ENCODE peak calls at places on chromosomes 12 and 14, in six cellular contexts. One of them, this sample, is unnamed.

GRCh38 chr12:52585951-52586350 is 12.3 kb upstream of the KRT74 start:
- DNase-seq in neural progenitor cell: no peak
- DNase-seq in HCT116: no peak
- DNase-seq in OCI-LY7: no peak
- DNase-seq in GM23248: no peak
- DNase-seq in hepatocyte: no peak
- DNase-seq in this sample: no peak

GRCh38 chr12:100699209-100699608 is 95.4 kb upstream of the ANO4 start:
- DNase-seq in neural progenitor cell: no peak
- DNase-seq in HCT116: no peak
- DNase-seq in OCI-LY7: peak
- DNase-seq in GM23248: no peak
- DNase-seq in hepatocyte: no peak
- DNase-seq in this sample: no peak

GRCh38 chr12:22276846-22277245 is 57.7 kb downstream of the ST8SIA1 start:
- DNase-seq in neural progenitor cell: no peak
- DNase-seq in HCT116: no peak
- DNase-seq in OCI-LY7: no peak
- DNase-seq in GM23248: no peak
- DNase-seq in hepatocyte: no peak
- DNase-seq in this sample: no peak

GRCh38 chr14:48331421-48331820 is 656.0 kb upstream of the MDGA2 start:
- DNase-seq in neural progenitor cell: no peak
- DNase-seq in HCT116: no peak
- DNase-seq in OCI-LY7: no peak
- DNase-seq in GM23248: no peak
- DNase-seq in hepatocyte: no peak
- DNase-seq in this sample: peak

GRCh38 chr12:2959194-2959507 is at the start of gene TEAD4:
- DNase-seq in neural progenitor cell: peak
- DNase-seq in HCT116: peak
- DNase-seq in OCI-LY7: no peak
- DNase-seq in GM23248: peak
- DNase-seq in hepatocyte: peak
- DNase-seq in this sample: peak

GRCh38 chr14:99603471-99603933 is 505 bp downstream of the CCDC85C start:
- DNase-seq in neural progenitor cell: peak
- DNase-seq in HCT116: no peak
- DNase-seq in OCI-LY7: peak
- DNase-seq in GM23248: peak
- DNase-seq in hepatocyte: peak
- DNase-seq in this sample: peak

GRCh38 chr14:32329146-32329545 is at the start of gene AKAP6:
- DNase-seq in neural progenitor cell: peak
- DNase-seq in HCT116: no peak
- DNase-seq in OCI-LY7: no peak
- DNase-seq in GM23248: peak
- DNase-seq in hepatocyte: no peak
- DNase-seq in this sample: no peak

GRCh38 chr14:51020024-51020710 is 74.7 kb downstream of the TRIM9 start:
- DNase-seq in neural progenitor cell: no peak
- DNase-seq in HCT116: no peak
- DNase-seq in OCI-LY7: no peak
- DNase-seq in GM23248: no peak
- DNase-seq in hepatocyte: no peak
- DNase-seq in this sample: no peak

GRCh38 chr12:28424965-28425364 is 234.7 kb downstream of the CCDC91 start:
- DNase-seq in neural progenitor cell: peak
- DNase-seq in HCT116: no peak
- DNase-seq in OCI-LY7: no peak
- DNase-seq in GM23248: no peak
- DNase-seq in hepatocyte: peak
- DNase-seq in this sample: no peak

GRCh38 chr12:112854344-112854743 is 52.4 kb upstream of the OAS1 start:
- DNase-seq in neural progenitor cell: no peak
- DNase-seq in HCT116: no peak
- DNase-seq in OCI-LY7: no peak
- DNase-seq in GM23248: no peak
- DNase-seq in hepatocyte: no peak
- DNase-seq in this sample: no peak

GRCh38 chr14:104355101-104355691 is 216.8 kb downstream of the KIF26A start:
- DNase-seq in neural progenitor cell: no peak
- DNase-seq in HCT116: no peak
- DNase-seq in OCI-LY7: no peak
- DNase-seq in GM23248: no peak
- DNase-seq in hepatocyte: no peak
- DNase-seq in this sample: no peak

GRCh38 chr12:131929530-131930456 is 717 bp downstream of the PUS1 start:
- DNase-seq in neural progenitor cell: peak
- DNase-seq in HCT116: no peak
- DNase-seq in OCI-LY7: peak
- DNase-seq in GM23248: peak
- DNase-seq in hepatocyte: peak
- DNase-seq in this sample: peak

GRCh38 chr12:97758586-97758985 is 296.0 kb downstream of the RMST start:
- DNase-seq in neural progenitor cell: no peak
- DNase-seq in HCT116: no peak
- DNase-seq in OCI-LY7: no peak
- DNase-seq in GM23248: no peak
- DNase-seq in hepatocyte: no peak
- DNase-seq in this sample: no peak

GRCh38 chr12:131831021-131831571 is 2.9 kb downstream of the MMP17 start:
- DNase-seq in neural progenitor cell: no peak
- DNase-seq in HCT116: no peak
- DNase-seq in OCI-LY7: no peak
- DNase-seq in GM23248: peak
- DNase-seq in hepatocyte: peak
- DNase-seq in this sample: peak

GRCh38 chr12:131065801-131066200 is 112.1 kb downstream of the ADGRD1 start:
- DNase-seq in neural progenitor cell: no peak
- DNase-seq in HCT116: no peak
- DNase-seq in OCI-LY7: no peak
- DNase-seq in GM23248: no peak
- DNase-seq in hepatocyte: no peak
- DNase-seq in this sample: no peak

GRCh38 chr12:51890511-51891171 is 2.7 kb downstream of the ANKRD33 start:
- DNase-seq in neural progenitor cell: no peak
- DNase-seq in HCT116: no peak
- DNase-seq in OCI-LY7: no peak
- DNase-seq in GM23248: no peak
- DNase-seq in hepatocyte: no peak
- DNase-seq in this sample: no peak

GRCh38 chr14:74627071-74627470 is 15.0 kb upstream of the LTBP2 start:
- DNase-seq in neural progenitor cell: no peak
- DNase-seq in HCT116: no peak
- DNase-seq in OCI-LY7: no peak
- DNase-seq in GM23248: no peak
- DNase-seq in hepatocyte: no peak
- DNase-seq in this sample: no peak

GRCh38 chr12:65334534-65334933 is 56.1 kb downstream of the MSRB3 start:
- DNase-seq in neural progenitor cell: no peak
- DNase-seq in HCT116: no peak
- DNase-seq in OCI-LY7: no peak
- DNase-seq in GM23248: peak
- DNase-seq in hepatocyte: no peak
- DNase-seq in this sample: no peak

GRCh38 chr12:117809509-117809908 is 159.3 kb downstream of the KSR2 start:
- DNase-seq in neural progenitor cell: no peak
- DNase-seq in HCT116: no peak
- DNase-seq in OCI-LY7: no peak
- DNase-seq in GM23248: no peak
- DNase-seq in hepatocyte: no peak
- DNase-seq in this sample: no peak

GRCh38 chr12:84375472-84375871 is 537.1 kb downstream of the SLC6A15 start:
- DNase-seq in neural progenitor cell: no peak
- DNase-seq in HCT116: no peak
- DNase-seq in OCI-LY7: no peak
- DNase-seq in GM23248: peak
- DNase-seq in hepatocyte: no peak
- DNase-seq in this sample: peak

GRCh38 chr12:84376320-84376719 is 536.3 kb downstream of the SLC6A15 start:
- DNase-seq in neural progenitor cell: no peak
- DNase-seq in HCT116: no peak
- DNase-seq in OCI-LY7: no peak
- DNase-seq in GM23248: no peak
- DNase-seq in hepatocyte: no peak
- DNase-seq in this sample: no peak
- TF ChIP-seq EZH2phosphoT487 in neural progenitor cell: no peak
- TF ChIP-seq EZH2phosphoT487 in HCT116: no peak
- TF ChIP-seq EZH2phosphoT487 in OCI-LY7: no peak
- TF ChIP-seq EZH2phosphoT487 in GM23248: no peak
- TF ChIP-seq EZH2phosphoT487 in hepatocyte: no peak
- TF ChIP-seq EZH2phosphoT487 in this sample: no peak

GRCh38 chr12:67701121-67701520 is 52.6 kb downstream of the DYRK2 start:
- DNase-seq in neural progenitor cell: no peak
- DNase-seq in HCT116: no peak
- DNase-seq in OCI-LY7: no peak
- DNase-seq in GM23248: peak
- DNase-seq in hepatocyte: no peak
- DNase-seq in this sample: peak

GRCh38 chr12:67697981-67698380 is 49.4 kb downstream of the DYRK2 start:
- DNase-seq in neural progenitor cell: no peak
- DNase-seq in HCT116: no peak
- DNase-seq in OCI-LY7: no peak
- DNase-seq in GM23248: peak
- DNase-seq in hepatocyte: no peak
- DNase-seq in this sample: no peak

GRCh38 chr12:67697443-67697842 is 48.9 kb downstream of the DYRK2 start:
- DNase-seq in neural progenitor cell: no peak
- DNase-seq in HCT116: no peak
- DNase-seq in OCI-LY7: no peak
- DNase-seq in GM23248: peak
- DNase-seq in hepatocyte: no peak
- DNase-seq in this sample: peak

GRCh38 chr12:67695974-67696373 is 47.4 kb downstream of the DYRK2 start:
- DNase-seq in neural progenitor cell: no peak
- DNase-seq in HCT116: no peak
- DNase-seq in OCI-LY7: no peak
- DNase-seq in GM23248: no peak
- DNase-seq in hepatocyte: no peak
- DNase-seq in this sample: no peak

GRCh38 chr12:67698711-67699603 is 50.4 kb downstream of the DYRK2 start:
- DNase-seq in neural progenitor cell: no peak
- DNase-seq in HCT116: no peak
- DNase-seq in OCI-LY7: peak
- DNase-seq in GM23248: peak
- DNase-seq in hepatocyte: no peak
- DNase-seq in this sample: peak
- TF ChIP-seq EZH2phosphoT487 in neural progenitor cell: no peak
- TF ChIP-seq EZH2phosphoT487 in HCT116: no peak
- TF ChIP-seq EZH2phosphoT487 in OCI-LY7: no peak
- TF ChIP-seq EZH2phosphoT487 in GM23248: no peak
- TF ChIP-seq EZH2phosphoT487 in hepatocyte: no peak
- TF ChIP-seq EZH2phosphoT487 in this sample: no peak

GRCh38 chr14:91229743-91230200 is 14.7 kb downstream of the GPR68 start:
- DNase-seq in neural progenitor cell: no peak
- DNase-seq in HCT116: no peak
- DNase-seq in OCI-LY7: peak
- DNase-seq in GM23248: peak
- DNase-seq in hepatocyte: no peak
- DNase-seq in this sample: peak

GRCh38 chr14:91229005-91229382 is 15.5 kb downstream of the GPR68 start:
- DNase-seq in neural progenitor cell: no peak
- DNase-seq in HCT116: no peak
- DNase-seq in OCI-LY7: no peak
- DNase-seq in GM23248: no peak
- DNase-seq in hepatocyte: no peak
- DNase-seq in this sample: no peak

GRCh38 chr14:91232052-91232451 is 12.5 kb downstream of the GPR68 start:
- DNase-seq in neural progenitor cell: no peak
- DNase-seq in HCT116: no peak
- DNase-seq in OCI-LY7: no peak
- DNase-seq in GM23248: no peak
- DNase-seq in hepatocyte: no peak
- DNase-seq in this sample: no peak

GRCh38 chr14:91231446-91231845 is 13.1 kb downstream of the GPR68 start:
- DNase-seq in neural progenitor cell: no peak
- DNase-seq in HCT116: no peak
- DNase-seq in OCI-LY7: no peak
- DNase-seq in GM23248: peak
- DNase-seq in hepatocyte: no peak
- DNase-seq in this sample: no peak

GRCh38 chr14:91230363-91231035 is 14.0 kb downstream of the GPR68 start:
- DNase-seq in neural progenitor cell: no peak
- DNase-seq in HCT116: no peak
- DNase-seq in OCI-LY7: no peak
- DNase-seq in GM23248: peak
- DNase-seq in hepatocyte: no peak
- DNase-seq in this sample: peak
- TF ChIP-seq EZH2phosphoT487 in neural progenitor cell: no peak
- TF ChIP-seq EZH2phosphoT487 in HCT116: no peak
- TF ChIP-seq EZH2phosphoT487 in OCI-LY7: no peak
- TF ChIP-seq EZH2phosphoT487 in GM23248: no peak
- TF ChIP-seq EZH2phosphoT487 in hepatocyte: no peak
- TF ChIP-seq EZH2phosphoT487 in this sample: no peak

GRCh38 chr12:104285740-104286537 is 17.6 kb upstream of the EID3 start:
- DNase-seq in neural progenitor cell: no peak
- DNase-seq in HCT116: peak
- DNase-seq in OCI-LY7: peak
- DNase-seq in GM23248: no peak
- DNase-seq in hepatocyte: peak
- DNase-seq in this sample: peak

GRCh38 chr12:104290320-104290719 is 13.2 kb upstream of the EID3 start:
- DNase-seq in neural progenitor cell: no peak
- DNase-seq in HCT116: no peak
- DNase-seq in OCI-LY7: no peak
- DNase-seq in GM23248: no peak
- DNase-seq in hepatocyte: no peak
- DNase-seq in this sample: peak

GRCh38 chr12:104290855-104291254 is 12.7 kb upstream of the EID3 start:
- DNase-seq in neural progenitor cell: no peak
- DNase-seq in HCT116: no peak
- DNase-seq in OCI-LY7: no peak
- DNase-seq in GM23248: no peak
- DNase-seq in hepatocyte: no peak
- DNase-seq in this sample: peak

GRCh38 chr12:104286538-104287482 is 16.7 kb upstream of the EID3 start:
- DNase-seq in neural progenitor cell: peak
- DNase-seq in HCT116: peak
- DNase-seq in OCI-LY7: peak
- DNase-seq in GM23248: peak
- DNase-seq in hepatocyte: peak
- DNase-seq in this sample: peak

DNA sequence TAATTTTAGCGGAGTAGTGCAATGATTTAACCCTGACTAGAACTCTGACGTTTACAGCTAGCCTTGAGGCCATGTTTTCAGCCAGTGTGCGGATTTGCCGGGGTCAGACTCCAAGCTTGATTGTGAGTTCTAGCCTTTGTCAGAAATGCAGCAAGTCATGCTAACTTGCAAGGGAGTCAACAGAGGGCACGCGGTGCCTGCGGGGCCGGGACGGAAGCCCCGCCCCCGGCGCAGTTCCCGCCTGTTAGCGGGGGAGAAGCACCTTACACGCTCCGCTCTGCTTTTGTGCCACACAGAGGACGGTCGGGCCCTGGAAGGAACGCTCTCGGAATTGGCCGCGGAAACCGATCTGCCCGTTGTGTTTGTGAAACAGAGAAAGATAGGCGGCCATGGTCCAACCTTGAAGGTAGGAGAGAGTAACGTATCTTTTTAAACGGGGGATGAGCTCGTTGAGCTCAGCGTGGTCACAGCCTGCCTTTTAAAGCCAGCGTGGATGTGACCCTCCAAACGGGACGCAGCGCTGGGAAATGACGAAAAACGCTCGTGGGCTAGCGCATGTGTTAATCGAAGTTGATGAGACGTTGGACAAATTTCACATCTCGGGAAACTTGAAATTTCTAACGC is 14.8 kb upstream of the EID3 start:
- DNase-seq in neural progenitor cell: peak
- DNase-seq in HCT116: peak
- DNase-seq in OCI-LY7: peak
- DNase-seq in GM23248: peak
- DNase-seq in hepatocyte: peak
- DNase-seq in this sample: peak
- TF ChIP-seq EZH2phosphoT487 in neural progenitor cell: no peak
- TF ChIP-seq EZH2phosphoT487 in HCT116: no peak
- TF ChIP-seq EZH2phosphoT487 in OCI-LY7: no peak
- TF ChIP-seq EZH2phosphoT487 in GM23248: no peak
- TF ChIP-seq EZH2phosphoT487 in hepatocyte: no peak
- TF ChIP-seq EZH2phosphoT487 in this sample: no peak